ENCODE peak calls at places on chromosome 12, in nine cellular contexts. M is A549, P is HepG2, F is HCT116, I is endothelial cell of umbilical vein, C is H1, J is K562, V is NB4, S is GM12878. D is an unnamed sample.

GRCh38 chr12:129127771-129128170 is 274.5 kb downstream of the GLT1D1 start:
- DNase-seq in P (no peak), M (no peak), V (no peak), I (no peak), C (no peak), F (no peak), S (no peak), J (no peak), D (no peak)

GRCh38 chr12:52221912-52222457 is 11.1 kb upstream of the KRT7 start:
- DNase-seq in J (peak; percentile 45), V (peak; percentile 83), P (no peak), M (peak; percentile 90), C (peak; percentile 96), S (no peak), F (peak; percentile 67), I (peak; percentile 44), D (peak; percentile 93)

GRCh38 chr12:40063424-40063823 is 42.5 kb downstream of the SLC2A13 start:
- DNase-seq in P (no peak), I (no peak), M (no peak), J (no peak), V (no peak), S (no peak), F (no peak), C (no peak), D (no peak)

GRCh38 chr12:44876554-44877275 is 600 bp upstream of the NELL2 start:
- DNase-seq in V (no peak), P (no peak), M (peak; percentile 33), S (no peak), C (peak; percentile 87), J (peak; percentile 23), F (no peak), I (no peak), D (peak; percentile 80)

GRCh38 chr12:107320031-107320928 is 226.9 kb upstream of the CRY1 start:
- DNase-seq in M (peak; percentile 81), J (no peak), F (no peak), V (peak; percentile 71), C (peak; percentile 79), P (peak; percentile 69), I (peak; percentile 14), S (no peak), D (peak; percentile 70)

GRCh38 chr12:630656-631632 is 32.3 kb downstream of the NINJ2 start:
- DNase-seq in I (peak; percentile 28), M (no peak), C (peak; percentile 69), J (no peak), F (no peak), S (no peak), P (no peak), V (peak; percentile 95), D (peak; percentile 61)

GRCh38 chr12:91529829-91530228 is 347.2 kb upstream of the DCN start:
- DNase-seq in F (no peak), I (peak; percentile 39), C (no peak), S (no peak), P (no peak), V (no peak), J (no peak), M (peak; percentile 62), D (no peak)

GRCh38 chr12:89709994-89710872 is 1.6 kb upstream of the ATP2B1 start:
- DNase-seq in V (no peak), I (no peak), M (no peak), F (no peak), S (no peak), C (peak; percentile 83), P (no peak), J (no peak), D (peak; percentile 74)

GRCh38 chr12:6821271-6821673 is 349 bp upstream of the GPR162 start:
- DNase-seq in P (no peak), I (peak; percentile 83), S (no peak), C (peak; percentile 72), V (peak; percentile 88), J (peak; percentile 49), M (peak; percentile 59), F (no peak), D (peak; percentile 66)

GRCh38 chr12:46786774-46787173 is 39.0 kb downstream of the SLC38A4 start:
- DNase-seq in F (no peak), S (no peak), V (no peak), C (no peak), I (peak; percentile 52), J (no peak), M (peak; percentile 7), P (no peak), D (no peak)

GRCh38 chr12:90619943-90620342 is 335.0 kb downstream of the CCER1 start:
- DNase-seq in V (no peak), I (no peak), S (no peak), C (no peak), P (no peak), M (no peak), F (no peak), J (no peak), D (no peak)

GRCh38 chr12:128823216-128823915 is 392 bp downstream of the SLC15A4 start:
- DNase-seq in P (peak; percentile 12), C (peak; percentile 70), I (no peak), J (peak; percentile 45), V (no peak), S (no peak), M (no peak), F (no peak), D (peak; percentile 18)

GRCh38 chr12:2609020-2609419 is 185.8 kb upstream of the FKBP4 start:
- DNase-seq in V (peak; percentile 31), P (no peak), S (no peak), C (no peak), F (no peak), J (no peak), I (no peak), M (no peak), D (no peak)

GRCh38 chr12:113464852-113465719 is 6.6 kb downstream of the LHX5 start:
- DNase-seq in C (peak; percentile 65), V (peak; percentile 59), J (no peak), I (no peak), M (no peak), S (no peak), F (no peak), P (no peak), D (no peak)

GRCh38 chr12:20142295-20142694 is 226.0 kb upstream of the PDE3A start:
- DNase-seq in F (no peak), J (no peak), I (no peak), V (no peak), C (no peak), S (no peak), P (no peak), M (no peak), D (no peak)

GRCh38 chr12:106999444-106999843 is 12.5 kb upstream of the MTERF2 start:
- DNase-seq in F (no peak), J (no peak), I (no peak), P (no peak), V (no peak), C (no peak), S (no peak), M (no peak), D (no peak)

GRCh38 chr12:112357214-112357613 is 25.0 kb downstream of the HECTD4 start:
- DNase-seq in F (no peak), J (no peak), S (no peak), M (no peak), I (no peak), V (no peak), C (no peak), P (no peak), D (no peak)

GRCh38 chr12:15629108-15629507 is 160.1 kb downstream of the EPS8 start:
- DNase-seq in I (peak; percentile 90), P (peak; percentile 99), M (peak; percentile 97), S (peak; percentile 46), F (peak; percentile 94), C (no peak), J (no peak), V (peak; percentile 22), D (no peak)

GRCh38 chr12:18165422-18165871 is 75.5 kb upstream of the RERGL start:
- DNase-seq in S (peak; percentile 82), V (peak; percentile 7), F (no peak), J (no peak), C (no peak), P (no peak), M (no peak), I (no peak), D (no peak)

GRCh38 chr12:71504471-71504852 is 64.9 kb downstream of the LGR5 start:
- DNase-seq in F (no peak), M (no peak), V (no peak), P (no peak), J (no peak), C (no peak), I (no peak), S (no peak), D (no peak)
- TF ChIP-seq MAX in F (no peak), M (no peak), V (no peak), P (no peak), J (no peak), C (no peak), I (no peak), S (no peak), D (no peak)

DNA sequence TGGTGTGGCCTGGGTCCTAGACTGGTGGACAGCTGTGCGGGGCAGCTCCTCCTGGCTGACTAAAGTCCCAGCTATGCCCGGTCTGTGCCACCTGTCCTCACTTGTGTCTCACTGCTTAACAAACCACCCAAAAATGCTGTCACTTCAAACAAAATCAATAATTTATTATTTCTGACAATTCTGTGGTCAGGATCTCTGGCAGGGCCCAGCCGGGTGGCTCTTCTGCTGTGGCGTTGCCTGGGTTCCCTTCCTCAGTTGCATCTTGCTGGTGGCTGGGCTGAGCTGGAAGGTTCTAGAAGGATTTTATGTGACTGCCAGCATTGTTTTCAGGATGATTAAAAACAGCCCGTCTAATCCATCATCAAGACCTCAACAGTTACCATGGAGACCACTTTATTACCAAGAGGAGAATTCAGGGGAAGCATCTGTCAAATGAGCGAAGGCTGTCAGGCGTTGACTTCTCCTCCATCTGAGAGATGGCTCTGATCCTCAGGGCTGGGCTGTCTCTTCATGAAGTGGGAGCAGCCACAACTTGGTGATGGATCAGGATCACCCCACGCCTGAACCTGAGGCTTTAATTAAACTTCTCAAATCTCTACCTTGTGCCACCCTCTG is 280.6 kb upstream of the SFSWAP start:
- DNase-seq in S (no peak), V (no peak), J (no peak), M (no peak), P (no peak), F (no peak), I (no peak), C (no peak), D (no peak)
- TF ChIP-seq MAX in S (no peak), V (no peak), J (no peak), M (no peak), P (no peak), F (no peak), I (no peak), C (no peak), D (no peak)

DNA sequence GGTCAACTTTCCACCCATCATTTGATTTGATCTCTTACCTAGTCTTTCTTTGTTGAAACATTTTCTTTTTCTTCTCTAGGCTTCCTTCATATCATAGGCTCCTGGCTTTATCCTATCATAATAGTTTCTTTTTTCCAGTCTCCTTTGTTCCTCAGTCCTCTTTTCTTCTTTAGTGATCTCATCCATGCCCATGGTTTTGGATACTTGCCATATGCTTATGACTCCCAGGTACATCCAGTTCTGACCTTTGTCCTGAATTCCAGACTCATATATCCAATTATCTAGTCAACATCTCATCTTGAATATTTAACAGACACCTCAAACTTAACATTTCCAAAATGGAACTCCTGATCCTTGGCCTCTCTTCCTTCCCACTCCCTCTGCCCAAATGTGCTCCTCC is 36.1 kb upstream of the KRAS start:
- DNase-seq in F (no peak), V (no peak), C (no peak), J (no peak), S (no peak), M (no peak), P (no peak), I (no peak), D (no peak)
- TF ChIP-seq MAX in F (no peak), V (no peak), C (no peak), J (no peak), S (no peak), M (no peak), P (no peak), I (no peak), D (no peak)

GRCh38 chr12:75725505-75726120 is 214.2 kb upstream of the KRR1 start:
- DNase-seq in P (no peak), I (peak; percentile 54), F (peak; percentile 89), M (peak; percentile 80), V (no peak), J (no peak), C (no peak), S (no peak), D (no peak)
- TF ChIP-seq MAX in P (no peak), I (no peak), F (no peak), M (peak; percentile 13), V (no peak), J (no peak), C (no peak), S (no peak), D (no peak)